ENCODE peak calls at places on chromosomes 2 and 18, in five cellular contexts. Y is right lobe of liver, Q is SK-N-SH, Z is tibial artery, O is PC-9. I is an unnamed sample. For H3K9me3, the result is how much of the 10 kb centered on the place peaks cover.

GRCh38 chr2:240810621-240811020 is 9.4 kb downstream of the KIF1A start:
- DNase-seq in Y (no peak), Q (no peak), Z (peak), O (no peak), I (no peak)

GRCh38 chr2:226659416-226659815 is 140.2 kb downstream of the IRS1 start:
- DNase-seq in Y (no peak), Q (no peak), Z (no peak), O (no peak), I (no peak)

GRCh38 chr2:149645391-149645790 is 57.8 kb upstream of the MMADHC start:
- DNase-seq in Y (no peak), Q (no peak), Z (no peak), O (no peak), I (no peak)

GRCh38 chr2:239630618-239631286 is 229.9 kb upstream of the HDAC4 start:
- DNase-seq in Y (no peak), Q (no peak), Z (no peak), O (peak), I (peak)

GRCh38 chr2:9311488-9311887 is 104.9 kb downstream of the ASAP2 start:
- DNase-seq in Y (no peak), Q (peak), Z (peak), O (no peak), I (no peak)

GRCh38 chr18:25230658-25231326 is 121.2 kb downstream of the ZNF521 start:
- DNase-seq in Y (peak), Q (no peak), Z (peak), O (no peak), I (peak)

GRCh38 chr2:239064253-239064652 is 216.4 kb downstream of the TWIST2 start:
- DNase-seq in Y (no peak), Q (no peak), Z (no peak), O (no peak), I (no peak)

GRCh38 chr2:203636896-203637818 is 69.3 kb upstream of the CD28 start:
- DNase-seq in Y (peak), Q (no peak), Z (peak), O (no peak), I (no peak)

GRCh38 chr18:57970356-57971095 is 73.5 kb upstream of the NEDD4L start:
- DNase-seq in Y (no peak), Q (no peak), Z (no peak), O (no peak), I (no peak)

GRCh38 chr2:134361648-134362047 is 107.8 kb downstream of the MGAT5 start:
- DNase-seq in Y (no peak), Q (no peak), Z (no peak), O (no peak), I (no peak)

GRCh38 chr2:41934323-41935003 is 113.4 kb upstream of the PKDCC start:
- DNase-seq in Y (no peak), Q (no peak), Z (no peak), O (no peak), I (no peak)

GRCh38 chr18:78138993-78139496 is 840.6 kb upstream of the SALL3 start:
- DNase-seq in Y (no peak), Q (no peak), Z (no peak), O (no peak), I (no peak)

GRCh38 chr18:24176727-24177416 is 38.0 kb downstream of the CABYR start:
- DNase-seq in Y (peak), Q (peak), Z (no peak), O (no peak), I (no peak)

GRCh38 chr18:60331890-60332289 is 40.7 kb downstream of the MC4R start:
- DNase-seq in Y (no peak), Q (no peak), Z (no peak), O (no peak), I (no peak)

GRCh38 chr18:9743200-9744016 is 35.3 kb downstream of the RAB31 start:
- DNase-seq in Y (no peak), Q (no peak), Z (no peak), O (peak), I (peak)

GRCh38 chr18:10062292-10062940 is 148.6 kb downstream of the VAPA start:
- DNase-seq in Y (no peak), Q (peak), Z (peak), O (no peak), I (no peak)

GRCh38 chr2:170213651-170214050 is 35.7 kb downstream of the MYO3B start:
- DNase-seq in Y (no peak), Q (no peak), Z (no peak), O (no peak), I (no peak)

GRCh38 chr2:109214651-109215371 is 85.8 kb downstream of the SH3RF3 start:
- DNase-seq in Y (no peak), Q (no peak), Z (no peak), O (no peak), I (no peak)

GRCh38 chr18:35491689-35492077 is 6.1 kb downstream of the INO80C start:
- DNase-seq in Y (no peak), Q (no peak), Z (no peak), O (no peak), I (no peak)

GRCh38 chr18:44651453-44651852 is 29.2 kb upstream of the SETBP1 start:
- DNase-seq in Y (no peak), Q (no peak), Z (no peak), O (peak), I (no peak)

GRCh38 chr2:43642363-43642762 is 5.3 kb downstream of the PLEKHH2 start:
- DNase-seq in Y (no peak), Q (no peak), Z (no peak), O (no peak), I (no peak)

GRCh38 chr2:205435970-205436369 is 246.3 kb upstream of the NRP2 start:
- DNase-seq in Y (no peak), Q (no peak), Z (no peak), O (no peak), I (no peak)

GRCh38 chr2:84902526-84902925 is 2.9 kb upstream of the TMSB10 start:
- DNase-seq in Y (no peak), Q (no peak), Z (no peak), O (no peak), I (no peak)

GRCh38 chr2:162261032-162261945 is 18.0 kb upstream of the FAP start:
- DNase-seq in Y (peak), Q (no peak), Z (peak), O (no peak), I (no peak)

GRCh38 chr2:224983719-224984388 is 58.4 kb downstream of the DOCK10 start:
- DNase-seq in Y (no peak), Q (peak), Z (no peak), O (no peak), I (no peak)

GRCh38 chr2:1628893-1629292 is 115.4 kb downstream of the PXDN start:
- DNase-seq in Y (no peak), Q (no peak), Z (peak), O (peak), I (peak)

GRCh38 chr2:209426432-209426831 is 2.6 kb downstream of the MAP2 start:
- DNase-seq in Y (no peak), Q (peak), Z (no peak), O (peak), I (no peak)

GRCh38 chr2:195636890-195637289 is 20.1 kb upstream of the SLC39A10 start:
- DNase-seq in Y (no peak), Q (no peak), Z (no peak), O (no peak), I (no peak)

GRCh38 chr2:136323212-136323611 is 205.3 kb upstream of the CXCR4 start:
- DNase-seq in Y (no peak), Q (no peak), Z (no peak), O (no peak), I (no peak)

GRCh38 chr2:240615830-240616547 is 9.3 kb upstream of the GPR35 start:
- DNase-seq in Y (peak), Q (peak), Z (no peak), O (no peak), I (no peak)

GRCh38 chr2:71500426-71501079 is 47.2 kb downstream of the DYSF start:
- DNase-seq in Y (no peak), Q (no peak), Z (peak), O (no peak), I (no peak)

GRCh38 chr2:161199885-161200284 is 39.7 kb downstream of the TANK start:
- DNase-seq in Y (no peak), Q (no peak), Z (no peak), O (no peak), I (no peak)

GRCh38 chr2:60926751-60927568 is 45.6 kb downstream of the REL start:
- DNase-seq in Y (no peak), Q (no peak), Z (no peak), O (no peak), I (no peak)

GRCh38 chr18:44232500-44232899 is 448.2 kb upstream of the SETBP1 start:
- DNase-seq in Y (no peak), Q (no peak), Z (no peak), O (no peak), I (no peak)

GRCh38 chr2:126809357-126809756 is 89.3 kb upstream of the TEX51 start:
- DNase-seq in Y (no peak), Q (no peak), Z (no peak), O (peak), I (no peak)
- H3K9me3 ChIP-seq in Y (under half), Q (under half), Z (under half), O (under half), I (under half)

GRCh38 chr2:173419506-173419905 is 64.8 kb downstream of the CDCA7 start:
- DNase-seq in Y (no peak), Q (no peak), Z (no peak), O (no peak), I (no peak)
- TF ChIP-seq CTCF in Y (no peak), Q (no peak), Z (no peak), O (no peak), I (no peak)

DNA sequence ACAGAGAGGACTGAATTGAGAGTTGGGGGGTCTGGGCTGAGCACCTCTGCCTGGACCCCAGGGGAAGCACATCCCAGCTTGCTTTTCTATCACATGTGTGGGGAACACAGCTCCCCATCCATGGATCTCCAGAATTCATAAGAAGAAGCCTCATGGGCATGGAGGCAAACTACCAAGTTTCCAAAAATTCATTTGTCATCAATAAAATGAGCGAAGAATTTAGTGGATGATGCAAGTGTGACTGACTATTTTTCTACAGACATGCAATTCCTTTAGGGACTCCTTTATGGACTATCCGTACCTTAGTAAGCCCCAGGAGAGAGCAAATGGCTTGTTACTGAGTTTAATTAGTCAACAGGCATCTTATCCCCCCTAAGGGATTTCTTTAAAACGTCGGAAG is 33.1 kb downstream of the ACKR3 start:
- DNase-seq in Y (no peak), Q (no peak), Z (no peak), O (no peak), I (no peak)
- H3K4me3 ChIP-seq in Y (no peak), Q (no peak), Z (no peak), O (no peak), I (no peak)

DNA sequence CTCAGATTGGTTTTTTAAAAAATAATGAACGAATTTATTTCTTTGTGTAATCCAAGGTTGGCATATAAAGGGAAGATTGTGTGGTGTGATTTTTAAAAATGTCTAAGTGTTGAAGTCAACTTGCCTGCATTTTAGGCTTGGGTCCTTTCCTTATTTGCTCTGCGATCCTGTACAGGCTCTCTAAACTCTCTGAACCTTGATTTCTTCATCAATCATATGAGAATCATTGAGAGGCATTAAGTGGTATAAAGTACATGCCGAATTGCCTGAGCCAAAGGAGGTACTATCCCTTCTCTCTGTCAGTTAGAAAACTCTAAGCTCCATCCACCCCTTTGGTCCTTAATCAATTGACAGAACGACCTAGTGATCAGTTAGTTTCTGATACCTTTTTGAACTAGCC is 440.4 kb upstream of the MEX3C start:
- DNase-seq in Y (no peak), Q (no peak), Z (no peak), O (no peak), I (no peak)
- H3K9me3 ChIP-seq in Y (under half), Q (under half), Z (under half), O (under half), I (under half)

I was measured in thoracic aorta.